ENCODE peak calls at places on chromosomes 6 and 20, in eight cellular contexts. W is Kasumi-1; D is ureter; M is IMR-90; Z is neural crest cell; P is LoVo; N is right cardiac atrium; E is stimulated activated CD4-positive, alpha-beta T cell treated with anti-CD3 and anti-CD28 coated beads, TNF-alpha, amount 100 ng/mL, for 1 hour. A is an unnamed sample.

GRCh38 chr6:44650495-44650894 is 263.0 kb downstream of the CDC5L start:
- DNase-seq in Z (no peak), D (no peak), N (no peak), P (no peak), E (no peak), W (no peak), M (no peak), A (no peak)

GRCh38 chr20:57794600-57795346 is 85.0 kb upstream of the PMEPA1 start:
- DNase-seq in M (peak), W (no peak), D (no peak), N (no peak), E (no peak), Z (no peak), P (peak), A (no peak)

GRCh38 chr20:1965520-1966278 is 28.2 kb downstream of the PDYN start:
- DNase-seq in W (peak), E (peak), P (peak), M (peak), N (peak), D (peak), Z (peak), A (peak)

GRCh38 chr6:4021862-4022715 is 56.8 kb downstream of the FAM217A start:
- DNase-seq in Z (no peak), E (no peak), D (no peak), M (no peak), N (no peak), W (peak), P (no peak), A (no peak)

GRCh38 chr6:34834789-34835518 is 43.1 kb downstream of the BLTP3A start:
- DNase-seq in M (peak), N (no peak), P (no peak), W (peak), E (no peak), D (no peak), Z (no peak), A (no peak)

GRCh38 chr20:17992224-17992637 is 23.4 kb downstream of the MGME1 start:
- DNase-seq in M (no peak), D (no peak), N (no peak), E (no peak), W (no peak), P (no peak), Z (no peak), A (no peak)

GRCh38 chr6:34317172-34317477 is 68.3 kb upstream of the SMIM29 start:
- DNase-seq in M (no peak), W (no peak), D (no peak), Z (no peak), E (no peak), N (no peak), P (no peak), A (no peak)

GRCh38 chr6:100271202-100271601 is 193.5 kb downstream of the SIM1 start:
- DNase-seq in M (no peak), D (no peak), W (no peak), E (no peak), P (no peak), Z (no peak), N (no peak), A (no peak)

GRCh38 chr20:5865604-5866003 is 84.7 kb downstream of the TRMT6 start:
- DNase-seq in W (no peak), P (no peak), E (no peak), Z (no peak), N (no peak), M (no peak), D (no peak), A (no peak)

GRCh38 chr20:13703265-13703664 is 64.5 kb upstream of the TASP1 start:
- DNase-seq in P (no peak), E (no peak), W (no peak), N (no peak), D (no peak), Z (no peak), M (no peak), A (no peak)

GRCh38 chr6:124294572-124294971 is 490.9 kb downstream of the NKAIN2 start:
- DNase-seq in W (no peak), P (no peak), Z (no peak), E (no peak), M (no peak), N (no peak), D (no peak), A (no peak)

GRCh38 chr20:38554986-38555385 is 26.0 kb upstream of the ADIG start:
- DNase-seq in Z (no peak), E (no peak), N (no peak), P (no peak), W (no peak), D (no peak), M (no peak), A (no peak)

GRCh38 chr20:44388466-44389023 is 33.0 kb downstream of the HNF4A start:
- DNase-seq in M (peak), N (peak), Z (peak), E (peak), P (peak), W (peak), D (peak), A (peak)

GRCh38 chr6:156925718-156926607 is 148.8 kb downstream of the ARID1B start:
- DNase-seq in D (no peak), M (no peak), Z (no peak), N (no peak), P (no peak), W (no peak), E (no peak), A (no peak)

GRCh38 chr20:58519940-58520712 is 4.9 kb upstream of the APCDD1L start:
- DNase-seq in Z (no peak), N (no peak), D (no peak), W (no peak), M (no peak), E (no peak), P (no peak), A (no peak)

GRCh38 chr6:37665309-37665708 is 32.4 kb downstream of the MDGA1 start:
- DNase-seq in D (no peak), E (no peak), M (no peak), Z (no peak), W (no peak), N (no peak), P (no peak), A (no peak)

GRCh38 chr20:1418335-1418734 is 25.5 kb upstream of the FKBP1A start:
- DNase-seq in W (no peak), N (no peak), P (no peak), E (no peak), M (peak), D (no peak), Z (no peak), A (no peak)

GRCh38 chr20:46694484-46694883 is 5.2 kb upstream of the TP53RK start:
- DNase-seq in W (peak), N (no peak), D (no peak), M (peak), Z (no peak), P (no peak), E (no peak), A (no peak)

GRCh38 chr6:44388876-44389275 is 1.4 kb downstream of the CDC5L start:
- DNase-seq in Z (no peak), N (no peak), D (no peak), E (no peak), W (no peak), M (no peak), P (no peak), A (no peak)

A was measured in left ventricle myocardium superior.